ENCODE peak calls at places on chromosomes 4 and X, in six cellular contexts. D is GM20000, Z is thoracic aorta, X is upper lobe of right lung, T is right lobe of liver, R is progenitor cell of endocrine pancreas. H is an unnamed sample.
A peak's percentile ranks its signal among the peaks of the same experiment; 100 is the strongest.

GRCh38 chr4:21768349-21769310 is 179.9 kb downstream of the KCNIP4 start:
- DNase-seq in D (peak; percentile 18), R (no peak), T (no peak), X (no peak), Z (no peak), H (no peak)

GRCh38 chr4:106627071-106627470 is 258.5 kb upstream of the GIMD1 start:
- DNase-seq in T (no peak), R (no peak), D (no peak), X (no peak), Z (no peak), H (no peak)

GRCh38 chrX:139762400-139763183 is 54.6 kb upstream of the MCF2 start:
- DNase-seq in X (no peak), R (no peak), D (no peak), Z (peak; percentile 5), T (no peak), H (no peak)

GRCh38 chr4:109321232-109321631 is 18.8 kb upstream of the COL25A1 start:
- DNase-seq in D (no peak), T (no peak), R (no peak), Z (no peak), X (no peak), H (no peak)

GRCh38 chrX:2837961-2838360 is 9.2 kb downstream of the GYG2 start:
- DNase-seq in X (no peak), R (no peak), Z (no peak), D (no peak), T (no peak), H (no peak)

GRCh38 chr4:73603854-73604584 is 16.2 kb downstream of the RASSF6 start:
- DNase-seq in T (no peak), Z (no peak), D (no peak), X (no peak), R (no peak), H (peak; percentile 35)

GRCh38 chr4:76850010-76850441 is 47.9 kb downstream of the SOWAHB start:
- DNase-seq in X (no peak), T (no peak), D (no peak), R (no peak), Z (no peak), H (no peak)

GRCh38 chrX:38860106-38861013 is 59.1 kb downstream of the MID1IP1 start:
- DNase-seq in T (no peak), R (no peak), D (peak; percentile 2), X (no peak), Z (no peak), H (no peak)

GRCh38 chr4:26082565-26082964 is 168.5 kb downstream of the SMIM20 start:
- DNase-seq in T (no peak), Z (no peak), R (no peak), X (no peak), D (no peak), H (no peak)

GRCh38 chr4:177196615-177197014 is 113.1 kb upstream of the NEIL3 start:
- DNase-seq in T (no peak), Z (no peak), R (no peak), X (no peak), D (no peak), H (no peak)

GRCh38 chr4:183099537-183100297 is 660 bp downstream of the WWC2 start:
- DNase-seq in X (peak; percentile 82), D (peak; percentile 42), Z (no peak), R (peak; percentile 68), T (peak; percentile 57), H (peak; percentile 55)

GRCh38 chrX:107731831-107732502 is 43.6 kb downstream of the TSC22D3 start:
- DNase-seq in X (peak; percentile 90), R (no peak), T (peak; percentile 76), Z (peak; percentile 70), D (no peak), H (peak; percentile 77)

GRCh38 chr4:68390205-68390604 is 40.3 kb upstream of the YTHDC1 start:
- DNase-seq in D (no peak), Z (no peak), T (no peak), X (no peak), R (no peak), H (no peak)

GRCh38 chr4:187158003-187158402 is 434.3 kb upstream of the FAT1 start:
- DNase-seq in Z (no peak), X (no peak), T (no peak), R (no peak), D (no peak), H (no peak)

GRCh38 chr4:87679449-87680169 is 29.5 kb downstream of the DMP1 start:
- DNase-seq in X (no peak), T (no peak), D (peak; percentile 31), Z (peak; percentile 4), R (peak; percentile 37), H (peak; percentile 4)

GRCh38 chr4:87961993-87962791 is 13.3 kb upstream of the SPP1 start:
- DNase-seq in Z (no peak), R (no peak), D (no peak), X (no peak), T (no peak), H (no peak)

GRCh38 chrX:115259238-115259875 is 25.5 kb upstream of the LRCH2 start:
- DNase-seq in T (no peak), Z (no peak), D (no peak), R (no peak), X (no peak), H (no peak)

GRCh38 chr4:152307669-152308068 is 228.2 kb downstream of the FBXW7 start:
- DNase-seq in X (no peak), D (no peak), Z (no peak), T (no peak), R (no peak), H (no peak)

GRCh38 chr4:107824367-107825071 is at the start of gene SGMS2:
- DNase-seq in Z (peak; percentile 92), D (peak; percentile 60), X (peak; percentile 95), R (peak; percentile 50), T (peak; percentile 87), H (peak; percentile 91)

GRCh38 chr4:41709844-41710481 is 38.6 kb downstream of the PHOX2B start:
- DNase-seq in D (no peak), X (no peak), Z (no peak), T (no peak), R (no peak), H (no peak)

GRCh38 chrX:137363559-137363958 is 202.4 kb upstream of the ZIC3 start:
- DNase-seq in X (no peak), Z (no peak), R (no peak), D (no peak), T (no peak), H (no peak)

GRCh38 chrX:136064661-136065043 is 79.4 kb downstream of the SLC9A6 start:
- DNase-seq in Z (no peak), X (no peak), T (no peak), D (no peak), R (no peak), H (no peak)

GRCh38 chrX:13651150-13651549 is 1.8 kb upstream of the TCEANC start:
- DNase-seq in Z (no peak), T (no peak), X (no peak), D (no peak), R (no peak), H (no peak)

GRCh38 chr4:20684852-20685763 is 15.2 kb upstream of the PACRGL start:
- DNase-seq in T (no peak), Z (no peak), R (no peak), D (peak; percentile 22), X (no peak), H (no peak)

GRCh38 chr4:3671571-3672464 is 94.4 kb upstream of the ADRA2C start:
- DNase-seq in Z (no peak), R (no peak), T (no peak), D (no peak), X (peak; percentile 13), H (peak; percentile 22)

GRCh38 chr4:25890653-25891485 is 23.2 kb upstream of the SMIM20 start:
- DNase-seq in X (no peak), D (no peak), Z (no peak), T (no peak), R (no peak), H (no peak)

DNA sequence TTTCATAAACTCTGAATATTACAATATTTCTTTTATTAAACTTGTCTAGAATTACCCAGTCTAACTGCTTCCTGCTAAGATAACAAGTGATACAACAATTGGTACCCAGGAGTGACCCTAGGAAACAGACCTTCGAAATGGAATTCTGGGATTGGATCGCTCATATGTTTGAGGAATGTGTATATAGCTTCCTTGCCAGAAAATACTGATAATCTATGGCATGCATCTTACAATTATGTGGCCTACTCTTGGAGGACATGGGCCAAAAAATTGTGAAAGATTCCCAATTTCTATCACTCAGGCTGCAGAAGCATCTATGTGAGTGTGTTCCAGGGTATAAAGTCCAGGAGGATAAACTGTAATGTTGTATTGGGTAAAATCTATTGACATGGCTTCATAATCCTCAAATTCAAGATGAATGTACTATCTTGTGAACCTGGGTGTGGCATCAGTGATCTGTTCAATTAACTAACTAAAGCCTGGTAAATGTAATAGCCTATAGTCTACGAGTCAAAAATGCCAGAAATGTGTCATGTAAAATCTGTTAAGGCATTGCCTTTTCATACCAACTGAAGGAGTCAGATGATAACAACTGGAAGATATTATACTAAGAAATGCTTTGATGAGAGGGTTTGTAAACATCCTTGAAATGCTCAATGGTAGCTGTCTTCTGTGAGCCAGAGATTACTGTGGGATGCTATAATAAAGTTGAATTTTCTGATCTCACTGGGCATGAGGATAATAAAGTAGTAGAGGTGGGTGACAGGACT is 1499.3 kb downstream of the PCDH7 start:
- DNase-seq in X (no peak), Z (no peak), R (no peak), D (no peak), T (no peak), H (no peak)
- TF ChIP-seq CTCF in X (no peak), Z (no peak), R (no peak), D (no peak), T (no peak), H (no peak)

DNA sequence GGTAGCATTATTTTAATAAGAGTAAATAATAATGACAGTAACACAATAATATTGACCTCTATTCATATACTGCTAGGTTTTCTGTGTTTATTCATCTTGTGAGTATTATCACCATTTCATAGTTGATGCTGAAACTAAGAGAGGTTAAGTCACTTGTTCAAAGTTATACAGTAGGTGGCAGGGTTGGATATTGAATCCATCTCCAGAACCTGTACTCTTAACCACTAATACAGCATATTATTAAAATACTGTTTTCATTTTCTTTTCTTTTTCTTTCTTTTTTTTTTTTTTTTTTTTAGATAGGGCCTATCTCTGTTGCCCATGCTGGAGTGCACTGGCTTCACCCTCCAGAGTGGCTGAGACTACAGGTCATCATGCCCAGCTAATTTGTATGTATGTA is 7.1 kb upstream of the ELF2 start:
- DNase-seq in X (no peak), D (peak; percentile 34), R (no peak), T (no peak), Z (no peak), H (no peak)
- TF ChIP-seq CTCF in X (no peak), D (no peak), R (no peak), T (peak; percentile 14), Z (no peak), H (no peak)

DNA sequence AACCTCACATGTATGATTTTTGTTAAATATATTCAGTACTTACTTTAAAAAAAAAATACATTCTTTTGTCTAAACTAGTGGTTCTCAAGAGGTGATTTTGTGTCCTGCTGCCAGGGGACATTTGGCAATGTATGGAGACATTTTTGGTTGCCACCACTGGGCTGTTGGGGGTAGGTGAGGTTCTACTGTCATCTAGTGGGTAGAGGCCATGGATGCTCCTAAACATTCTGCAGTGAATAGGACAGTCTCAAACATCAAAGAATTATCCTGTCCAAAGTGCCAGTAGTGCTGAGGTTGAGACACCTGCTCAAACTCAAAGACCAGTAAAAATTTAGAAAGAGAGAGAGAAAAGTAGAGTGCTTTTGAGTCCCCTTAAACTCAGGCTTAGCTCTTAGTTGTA is 32.9 kb upstream of the PGM2 start:
- DNase-seq in X (no peak), Z (no peak), D (no peak), R (no peak), T (no peak), H (no peak)
- TF ChIP-seq CTCF in X (peak; percentile 47), Z (no peak), D (peak; percentile 30), R (peak; percentile 25), T (peak; percentile 50), H (no peak)

GRCh38 chrX:141935645-141936044 is 32.0 kb downstream of the MAGEC1 start:
- DNase-seq in X (no peak), D (no peak), T (no peak), Z (no peak), R (no peak), H (no peak)

GRCh38 chrX:141936080-141936479 is 32.4 kb downstream of the MAGEC1 start:
- DNase-seq in X (no peak), D (no peak), T (no peak), Z (no peak), R (no peak), H (no peak)
- TF ChIP-seq CTCF in X (no peak), D (no peak), T (no peak), Z (no peak), R (peak; percentile 21), H (no peak)